ENCODE peak calls at places on chromosomes 2 and 18, in nine cellular contexts. H is psoas muscle; X is adipocyte; Y is fibroblast of lung; C is cardiac muscle cell; W is NT2/D1; A is neuronal stem cell; L is left ventricle myocardium inferior; F is CD8-positive, alpha-beta memory T cell. N is an unnamed sample.
A peak's percentile ranks its signal among the peaks of the same experiment; 100 is the strongest.

GRCh38 chr2:222652856-222653255 is 3.0 kb downstream of the FARSB start:
- DNase-seq in H (no peak), X (no peak), Y (no peak), C (no peak), W (no peak), A (no peak), L (no peak), F (no peak), N (no peak)

GRCh38 chr2:123093199-123093598 is 931.9 kb upstream of the CNTNAP5 start:
- DNase-seq in H (no peak), X (no peak), Y (no peak), C (no peak), W (no peak), A (no peak), L (no peak), F (no peak), N (no peak)

GRCh38 chr2:173990970-173991819 is 26.0 kb upstream of the SP3 start:
- DNase-seq in H (peak; percentile 90), X (peak; percentile 55), Y (peak; percentile 94), C (peak; percentile 92), W (no peak), A (no peak), L (peak; percentile 85), F (no peak), N (peak; percentile 82)

GRCh38 chr2:155203187-155203586 is 504.7 kb downstream of the KCNJ3 start:
- DNase-seq in H (no peak), X (no peak), Y (no peak), C (no peak), W (no peak), A (no peak), L (no peak), F (no peak), N (no peak)

GRCh38 chr2:15874311-15874710 is 66.0 kb upstream of the MYCN start:
- DNase-seq in H (no peak), X (no peak), Y (no peak), C (no peak), W (no peak), A (no peak), L (no peak), F (no peak), N (no peak)

GRCh38 chr2:217356142-217356541 is 496.3 kb upstream of the TNP1 start:
- DNase-seq in H (no peak), X (no peak), Y (no peak), C (no peak), W (no peak), A (no peak), L (no peak), F (no peak), N (no peak)

GRCh38 chr2:221310720-221311119 is 261.4 kb downstream of the EPHA4 start:
- DNase-seq in H (no peak), X (no peak), Y (no peak), C (no peak), W (peak; percentile 25), A (no peak), L (no peak), F (no peak), N (no peak)

GRCh38 chr2:102040229-102040628 is 48.5 kb downstream of the IL1R2 start:
- DNase-seq in H (no peak), X (peak; percentile 27), Y (no peak), C (no peak), W (no peak), A (no peak), L (no peak), F (no peak), N (no peak)

DNA sequence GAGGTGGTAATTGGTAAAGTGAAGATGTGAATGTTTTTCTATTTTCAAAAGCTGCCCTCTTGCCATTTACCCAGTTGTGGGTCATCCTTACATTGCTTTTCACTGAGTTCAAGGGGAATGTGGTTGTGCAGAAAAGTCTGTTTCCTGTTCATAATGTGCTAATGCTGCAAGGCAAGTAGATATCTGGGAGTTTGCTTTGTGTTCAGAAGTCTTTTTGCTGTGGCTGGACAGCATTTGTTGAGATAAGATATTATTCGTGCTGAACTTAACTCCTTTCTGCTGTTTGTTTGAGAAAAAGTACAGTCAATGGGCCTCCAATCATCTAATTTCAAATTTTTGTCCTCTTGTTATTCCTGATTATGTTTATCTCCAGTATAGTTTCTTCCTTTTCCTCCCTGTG is 263.2 kb downstream of the LTBP1 start:
- DNase-seq in H (no peak), X (no peak), Y (peak; percentile 52), C (peak; percentile 79), W (no peak), A (no peak), L (no peak), F (no peak), N (no peak)
- H3K4me3 ChIP-seq in H (no peak overlapping the region), X (no peak overlapping the region), Y (no peak overlapping the region), C (no peak overlapping the region), W (no peak overlapping the region), A (no peak overlapping the region), L (no peak overlapping the region), F (no peak overlapping the region), N (no peak overlapping the region)

DNA sequence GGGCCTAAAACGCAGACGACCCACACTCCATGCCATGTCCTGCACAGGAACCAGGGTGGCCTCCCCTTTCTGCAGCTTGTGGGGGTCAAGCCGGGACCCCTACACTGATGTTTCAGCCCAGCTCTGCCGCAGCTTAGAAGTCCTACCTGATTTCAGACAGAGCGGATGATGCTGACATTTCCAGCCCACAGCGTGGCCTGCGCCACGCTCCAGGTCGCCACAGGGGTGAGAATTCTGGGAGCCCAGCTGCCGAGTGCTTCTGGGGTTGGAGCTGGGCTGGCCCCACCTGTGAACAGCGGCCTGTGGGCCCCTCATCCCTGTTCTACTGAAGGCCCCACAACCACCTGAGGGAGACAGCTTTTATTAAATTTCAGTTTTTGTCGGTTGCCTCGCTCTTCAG is 77.2 kb downstream of the NFATC1 start:
- DNase-seq in H (no peak), X (no peak), Y (no peak), C (no peak), W (no peak), A (no peak), L (no peak), F (no peak), N (no peak)
- H3K36me3 ChIP-seq in H (no peaks in the 10 kb centered on the region), X (no peaks in the 10 kb centered on the region), Y (no peaks in the 10 kb centered on the region), C (no peaks in the 10 kb centered on the region), W (peaks cover 27% of the 10 kb centered on the region), A (no peaks in the 10 kb centered on the region), L (peaks cover 41% of the 10 kb centered on the region), F (peaks cover 12% of the 10 kb centered on the region), N (no peaks in the 10 kb centered on the region)

DNA sequence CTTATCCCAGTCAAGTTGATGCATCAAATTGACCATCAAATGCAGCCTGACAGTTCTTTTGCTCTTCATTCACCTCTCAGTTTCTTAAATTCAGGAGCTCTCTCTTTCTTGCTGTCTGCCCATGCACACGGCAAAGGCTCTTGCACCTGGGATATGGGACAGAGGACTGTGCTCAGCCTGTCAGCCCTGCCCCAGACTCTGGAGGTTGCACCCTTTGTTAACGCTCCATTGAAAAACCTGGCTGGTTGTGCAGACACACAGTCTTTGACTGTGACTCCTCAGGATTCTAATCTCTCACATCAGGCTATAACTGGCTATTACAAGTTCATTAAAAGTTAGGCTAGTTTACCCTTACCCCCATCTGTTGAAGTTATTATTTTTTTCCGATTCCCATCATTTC is 1032.5 kb downstream of the SOCS6 start:
- DNase-seq in H (no peak), X (no peak), Y (no peak), C (no peak), W (no peak), A (no peak), L (no peak), F (no peak), N (no peak)
- H3K9me3 ChIP-seq in H (no peaks in the 10 kb centered on the region), X (peaks cover 3% of the 10 kb centered on the region), Y (no peaks in the 10 kb centered on the region), C (no peaks in the 10 kb centered on the region), W (no peaks in the 10 kb centered on the region), A (no peaks in the 10 kb centered on the region), L (no peaks in the 10 kb centered on the region), F (no peaks in the 10 kb centered on the region), N (no peaks in the 10 kb centered on the region)

DNA sequence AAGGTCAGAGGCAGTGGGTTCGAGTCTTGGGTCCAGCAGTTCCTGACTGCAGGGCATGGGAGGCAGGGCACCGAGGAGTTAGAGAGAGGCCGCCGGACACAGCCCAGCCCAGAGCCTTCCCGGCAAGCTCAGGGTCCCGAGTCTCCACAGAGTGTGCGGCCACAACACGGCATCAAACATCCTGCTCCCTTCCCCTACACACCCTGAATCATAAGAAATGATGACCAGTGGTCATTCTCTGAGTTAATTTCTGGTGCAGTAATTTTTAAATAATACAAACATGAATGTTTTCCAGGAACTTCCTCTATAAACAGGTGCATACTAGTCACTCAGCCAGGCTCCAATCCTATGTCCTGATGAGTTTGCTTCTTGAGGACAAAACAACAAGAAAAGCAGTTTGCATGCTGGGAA is 118.0 kb downstream of the PXDN start:
- DNase-seq in H (no peak), X (no peak), Y (no peak), C (no peak), W (no peak), A (no peak), L (no peak), F (no peak), N (no peak)
- H3K4me3 ChIP-seq in H (no peak overlapping the region), X (no peak overlapping the region), Y (no peak overlapping the region), C (no peak overlapping the region), W (no peak overlapping the region), A (no peak overlapping the region), L (no peak overlapping the region), F (no peak overlapping the region), N (no peak overlapping the region)

GRCh38 chr2:28927469-28927868 is 33.0 kb downstream of the WDR43 start:
- DNase-seq in H (no peak), X (no peak), Y (no peak), C (no peak), W (no peak), A (no peak), L (no peak), F (no peak), N (no peak)
- H3K36me3 ChIP-seq in H (peaks cover 23% of the 10 kb centered on the region), X (peaks cover 100% of the 10 kb centered on the region), Y (peaks cover 6% of the 10 kb centered on the region), C (peaks cover 75% of the 10 kb centered on the region), W (peaks cover 75% of the 10 kb centered on the region), A (peaks cover 100% of the 10 kb centered on the region), L (peaks cover 89% of the 10 kb centered on the region), F (peaks cover 46% of the 10 kb centered on the region), N (peaks cover 97% of the 10 kb centered on the region)

DNA sequence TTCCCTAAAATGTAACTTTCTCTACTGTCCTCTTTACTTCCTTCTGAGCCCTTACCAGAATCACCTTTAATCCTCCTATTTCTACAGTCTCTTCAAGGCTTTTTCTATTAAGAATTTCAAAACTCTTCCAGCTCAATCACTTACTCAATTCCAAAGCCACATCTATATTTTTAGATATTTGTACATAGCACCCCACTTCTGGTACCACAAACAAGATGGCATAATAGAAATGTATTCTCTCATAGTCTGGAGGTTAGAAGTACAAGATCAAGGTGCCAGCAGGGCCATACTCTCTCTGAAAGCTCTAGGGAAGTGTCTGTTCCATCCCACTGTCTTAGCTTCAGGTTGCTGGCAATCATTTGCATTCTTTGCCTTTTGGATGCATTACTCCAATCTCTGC is 11.1 kb downstream of the ZSCAN30 start:
- DNase-seq in H (no peak), X (no peak), Y (no peak), C (no peak), W (no peak), A (no peak), L (no peak), F (no peak), N (no peak)
- H3K9me3 ChIP-seq in H (no peaks in the 10 kb centered on the region), X (peaks cover 16% of the 10 kb centered on the region), Y (no peaks in the 10 kb centered on the region), C (no peaks in the 10 kb centered on the region), W (peaks cover 15% of the 10 kb centered on the region), A (peaks cover 18% of the 10 kb centered on the region), L (peaks cover 8% of the 10 kb centered on the region), F (no peaks in the 10 kb centered on the region), N (peaks cover 27% of the 10 kb centered on the region)

N was measured in MG63.